ENCODE peak calls at places on chromosomes 4 and X, in eight cellular contexts. D is T1000; Q is AG09309; F is stimulated activated CD8-positive, alpha-beta memory T cell treated with anti-CD3 and anti-CD28 coated beads, Interleukin-4, amount 100 ng/mL, for 48 hours; X is stimulated activated CD4-positive, alpha-beta T cell treated with anti-CD3 and anti-CD28 coated beads, Interleukin-15, amount 100 ng/mL, for 1 hour; A is activated T-helper 1 cell treated with anti-CD3 and anti-CD28 coated beads, Interleukin-2, amount 50 U/mL, for 16 hours; R is GM10248; T is H9. J is an unnamed sample.

GRCh38 chr4:53780736-53781400 is 189.6 kb upstream of the LNX1 start:
- DNase-seq in A (no peak), Q (no peak), F (no peak), T (no peak), X (no peak), D (no peak), R (no peak), J (no peak)

GRCh38 chr4:127997534-127998388 is 32.6 kb downstream of the ABHD18 start:
- DNase-seq in Q (peak; percentile 14), X (no peak), D (no peak), A (no peak), R (peak; percentile 56), F (peak; percentile 30), T (no peak), J (no peak)

GRCh38 chr4:36269533-36269932 is 11.9 kb upstream of the DTHD1 start:
- DNase-seq in R (no peak), Q (no peak), A (no peak), T (no peak), F (no peak), D (no peak), X (no peak), J (no peak)

GRCh38 chrX:17464196-17464595 is 89.2 kb downstream of the NHS start:
- DNase-seq in T (no peak), Q (peak; percentile 18), X (no peak), D (no peak), A (no peak), F (no peak), R (no peak), J (no peak)

GRCh38 chrX:1384738-1385250 is 7.1 kb downstream of the SLC25A6 start:
- DNase-seq in X (no peak), R (peak; percentile 11), D (no peak), Q (no peak), A (no peak), T (no peak), F (peak; percentile 32), J (peak; percentile 30)

GRCh38 chr4:183797041-183797444 is 108.1 kb upstream of the STOX2 start:
- DNase-seq in X (no peak), F (peak; percentile 26), A (no peak), Q (no peak), R (no peak), D (peak; percentile 47), T (peak; percentile 35), J (peak; percentile 88)

GRCh38 chr4:8594097-8595038 is 1.8 kb downstream of the CPZ start:
- DNase-seq in D (peak; percentile 61), R (peak; percentile 81), A (no peak), T (peak; percentile 74), Q (peak; percentile 46), F (peak; percentile 40), X (no peak), J (peak; percentile 53)

GRCh38 chrX:24498975-24499374 is 33.9 kb downstream of the PDK3 start:
- DNase-seq in T (no peak), R (no peak), F (no peak), D (no peak), X (no peak), Q (no peak), A (no peak), J (no peak)

GRCh38 chr4:162201673-162202072 is 37.9 kb upstream of the FSTL5 start:
- DNase-seq in D (no peak), X (no peak), Q (no peak), R (no peak), F (no peak), A (no peak), T (no peak), J (no peak)

GRCh38 chr4:180665994-180666818 is 1577.0 kb upstream of the TENM3 start:
- DNase-seq in F (no peak), X (no peak), A (no peak), D (no peak), R (peak; percentile 48), T (peak; percentile 50), Q (peak; percentile 1), J (no peak)

GRCh38 chrX:136752796-136753195 is 27.9 kb downstream of the ARHGEF6 start:
- DNase-seq in T (no peak), R (no peak), A (no peak), F (no peak), D (no peak), Q (no peak), X (no peak), J (no peak)